ENCODE peak calls at places on chromosomes 16 and 17, in eight cellular contexts. Z, N, S, K, W, H, Q and G are unnamed samples.

GRCh38 chr16:24844101-24845030 is 1.4 kb upstream of the SLC5A11 start:
- DNase-seq in K (no peak), H (peak), W (peak), N (no peak), Z (no peak), Q (no peak), S (no peak), G (no peak)

GRCh38 chr16:13811834-13812233 is 108.1 kb upstream of the ERCC4 start:
- DNase-seq in N (no peak), W (no peak), H (no peak), Q (no peak), S (no peak), K (no peak), Z (no peak), G (no peak)

GRCh38 chr17:34382586-34383224 is 19.7 kb upstream of the CCL1 start:
- DNase-seq in S (no peak), N (no peak), H (no peak), Q (no peak), W (no peak), Z (no peak), K (no peak), G (no peak)

GRCh38 chr16:66275795-66276428 is 90.6 kb upstream of the CDH5 start:
- DNase-seq in H (peak), K (peak), S (no peak), W (peak), Q (peak), Z (peak), N (peak), G (peak)

GRCh38 chr17:38598536-38598935 is 7.2 kb downstream of the SRCIN1 start:
- DNase-seq in H (peak), N (peak), Q (peak), K (peak), Z (no peak), W (no peak), S (peak), G (peak)

GRCh38 chr16:48462146-48462740 is 77.0 kb upstream of the SIAH1 start:
- DNase-seq in K (no peak), W (no peak), N (peak), S (no peak), Z (no peak), Q (no peak), H (peak), G (no peak)

GRCh38 chr17:27463235-27463677 is 7.0 kb downstream of the KSR1 start:
- DNase-seq in H (no peak), Z (no peak), S (no peak), N (no peak), K (no peak), Q (peak), W (no peak), G (no peak)

GRCh38 chr16:89064606-89065444 is 28.8 kb upstream of the ACSF3 start:
- DNase-seq in N (no peak), K (no peak), S (no peak), H (no peak), Q (no peak), W (no peak), Z (no peak), G (no peak)

GRCh38 chr16:11361751-11362742 is 16.8 kb downstream of the RMI2 start:
- DNase-seq in N (no peak), K (no peak), W (no peak), S (no peak), Q (no peak), H (no peak), Z (no peak), G (no peak)

GRCh38 chr17:4852504-4853075 is 19.4 kb downstream of the MINK1 start:
- DNase-seq in Z (no peak), W (no peak), N (peak), H (peak), Q (peak), S (no peak), K (peak), G (no peak)

GRCh38 chr17:49694847-49695697 is 12.7 kb downstream of the SLC35B1 start:
- DNase-seq in S (peak), K (peak), H (peak), Z (peak), N (peak), W (peak), Q (no peak), G (peak)

GRCh38 chr17:68317458-68317857 is 26.2 kb downstream of the ARSG start:
- DNase-seq in H (no peak), K (peak), N (no peak), W (no peak), S (no peak), Z (no peak), Q (no peak), G (no peak)

GRCh38 chr16:71479420-71479819 is 9.7 kb downstream of the ZNF19 start:
- DNase-seq in W (no peak), K (peak), Z (no peak), Q (no peak), S (no peak), H (peak), N (peak), G (no peak)

GRCh38 chr16:1565083-1565805 is 31.8 kb downstream of the TMEM204 start:
- DNase-seq in N (no peak), Q (no peak), Z (no peak), K (no peak), W (no peak), H (no peak), S (no peak), G (no peak)

GRCh38 chr17:71899317-71899716 is 221.5 kb upstream of the SOX9 start:
- DNase-seq in H (peak), W (no peak), N (peak), Q (no peak), S (no peak), Z (no peak), K (no peak), G (no peak)

GRCh38 chr16:49755291-49755611 is 100.7 kb downstream of the ZNF423 start:
- DNase-seq in S (peak), H (no peak), K (peak), N (peak), Q (peak), W (no peak), Z (no peak), G (no peak)

GRCh38 chr17:82980632-82981031 is 98.8 kb upstream of the METRNL start:
- DNase-seq in W (no peak), Z (no peak), Q (no peak), N (no peak), S (no peak), K (no peak), H (no peak), G (no peak)

GRCh38 chr16:75152635-75153034 is 4.3 kb downstream of the ZFP1 start:
- DNase-seq in S (no peak), K (no peak), Z (no peak), W (no peak), N (no peak), H (no peak), Q (no peak), G (no peak)

GRCh38 chr16:30659507-30660423 is 1.5 kb downstream of the FBRS start:
- DNase-seq in S (peak), Q (no peak), Z (no peak), W (no peak), H (peak), K (peak), N (no peak), G (peak)

GRCh38 chr17:30831663-30832437 is at the start of gene ATAD5:
- DNase-seq in K (peak), W (peak), Z (peak), H (peak), S (peak), Q (peak), N (peak), G (peak)

GRCh38 chr17:7839890-7840260 is 5.9 kb downstream of the KDM6B start:
- DNase-seq in W (no peak), N (peak), S (no peak), K (no peak), H (peak), Q (no peak), Z (no peak), G (no peak)

GRCh38 chr17:7313890-7314718 is 1.1 kb downstream of the GPS2 start:
- DNase-seq in N (no peak), Z (no peak), K (no peak), W (no peak), S (no peak), Q (no peak), H (no peak), G (peak)

GRCh38 chr17:47161988-47162622 is 27.0 kb downstream of the CDC27 start:
- DNase-seq in K (no peak), W (no peak), N (no peak), Q (no peak), S (no peak), H (no peak), Z (no peak), G (no peak)

GRCh38 chr16:10333321-10334032 is 52.4 kb upstream of the ATF7IP2 start:
- DNase-seq in N (no peak), Z (no peak), H (no peak), Q (no peak), W (no peak), S (no peak), K (no peak), G (no peak)

GRCh38 chr16:88686062-88686438 is 257 bp downstream of the SNAI3 start:
- DNase-seq in Z (no peak), N (no peak), K (no peak), S (no peak), Q (no peak), W (no peak), H (peak), G (peak)

GRCh38 chr17:35918665-35919064 is 11.9 kb downstream of the RDM1 start:
- DNase-seq in Q (no peak), H (peak), W (no peak), Z (no peak), K (no peak), S (no peak), N (no peak), G (no peak)

GRCh38 chr17:2990396-2990795 is 73.0 kb downstream of the OR1D5 start:
- DNase-seq in K (peak), Q (no peak), Z (no peak), W (no peak), H (no peak), N (no peak), S (no peak), G (no peak)

GRCh38 chr16:53249331-53249730 is 184.9 kb upstream of the RBL2 start:
- DNase-seq in K (no peak), Q (no peak), Z (no peak), W (no peak), H (no peak), N (no peak), S (no peak), G (no peak)

GRCh38 chr17:27756467-27757371 is 43.6 kb downstream of the NOS2 start:
- DNase-seq in K (peak), W (peak), S (peak), H (peak), Q (peak), Z (peak), N (peak), G (peak)

GRCh38 chr16:51508813-51509212 is 357.7 kb upstream of the SALL1 start:
- DNase-seq in Q (no peak), H (no peak), K (no peak), S (no peak), Z (no peak), W (no peak), N (peak), G (no peak)

GRCh38 chr16:10611825-10612342 is 31.5 kb upstream of the EMP2 start:
- DNase-seq in Q (no peak), W (no peak), Z (no peak), K (no peak), H (no peak), N (no peak), S (no peak), G (no peak)

GRCh38 chr16:57615813-57616212 is 12.6 kb upstream of the ADGRG1 start:
- DNase-seq in Q (no peak), N (no peak), W (peak), S (no peak), Z (no peak), K (peak), H (no peak), G (peak)

GRCh38 chr17:36935681-36936454 is 1.4 kb upstream of the LHX1 start:
- DNase-seq in N (no peak), H (no peak), K (no peak), W (peak), S (no peak), Z (no peak), Q (no peak), G (no peak)

GRCh38 chr16:4700997-4701743 is 7.8 kb downstream of the NUDT16L1 start:
- DNase-seq in W (no peak), Z (no peak), Q (no peak), H (no peak), S (peak), K (no peak), N (no peak), G (no peak)

GRCh38 chr16:89613101-89613953 is at the start of gene DPEP1:
- DNase-seq in W (peak), N (no peak), Z (no peak), S (no peak), H (no peak), K (no peak), Q (no peak), G (peak)

GRCh38 chr17:32445976-32446375 is 1.7 kb downstream of the PSMD11 start:
- DNase-seq in N (peak), Z (no peak), S (no peak), H (peak), W (no peak), Q (no peak), K (no peak), G (no peak)

GRCh38 chr16:88650749-88651275 is at the start of gene CYBA:
- DNase-seq in Z (peak), S (peak), Q (no peak), K (peak), H (peak), N (peak), W (peak), G (peak)

DNA sequence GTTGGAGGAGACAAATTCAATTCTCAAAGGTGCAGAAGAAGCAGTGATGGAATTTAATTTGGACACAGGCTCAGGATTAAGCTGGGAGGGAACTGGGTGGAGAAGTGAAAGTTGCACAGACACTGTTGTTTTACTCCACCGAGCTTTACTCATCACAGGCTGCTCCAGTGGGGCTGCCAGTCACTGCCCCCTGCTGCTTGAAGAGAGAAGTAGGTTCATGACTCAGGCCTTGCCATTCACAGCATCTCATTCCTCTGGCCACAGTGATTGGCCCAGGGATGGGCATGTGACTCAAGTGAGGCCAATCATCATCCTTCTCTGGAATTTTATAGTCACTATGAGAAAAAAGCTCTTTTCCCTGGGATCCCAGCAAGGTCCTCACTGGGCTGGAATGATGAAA is 11.8 kb downstream of the GNAO1 start:
- DNase-seq in Z (no peak), W (no peak), S (no peak), Q (no peak), H (peak), N (peak), K (peak), G (no peak)
- TF ChIP-seq CTCF in Z (peak), W (peak), S (no peak), Q (no peak), H (peak), N (peak), K (no peak), G (no peak)

DNA sequence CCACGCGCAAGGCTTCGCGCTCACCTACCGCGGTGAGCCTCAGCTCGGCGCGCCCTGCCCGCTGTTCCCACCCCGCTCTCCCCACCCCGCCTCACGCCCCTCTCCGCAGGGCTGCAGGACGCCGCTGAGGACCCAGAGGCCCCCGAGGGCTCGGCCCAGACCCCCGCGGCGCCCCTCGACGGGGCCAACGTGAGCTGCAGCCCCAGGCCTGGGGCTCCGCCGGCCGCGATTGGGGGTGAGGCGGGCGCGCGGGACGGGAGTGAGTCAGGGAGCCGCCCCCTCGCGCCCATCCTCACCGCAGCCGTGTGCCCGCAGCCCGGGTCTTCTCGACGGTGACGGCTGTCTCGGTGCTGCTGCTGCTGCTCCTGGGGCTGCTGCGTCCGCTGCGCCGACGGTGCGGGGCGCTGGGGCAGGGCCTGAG is 1.9 kb upstream of the PAQR4 start:
- DNase-seq in Z (no peak), H (no peak), Q (no peak), W (no peak), N (no peak), S (no peak), K (no peak), G (peak)
- H3K4me3 ChIP-seq in Z (no peak), H (no peak), Q (no peak), W (peak), N (no peak), S (no peak), K (no peak), G (peak)

DNA sequence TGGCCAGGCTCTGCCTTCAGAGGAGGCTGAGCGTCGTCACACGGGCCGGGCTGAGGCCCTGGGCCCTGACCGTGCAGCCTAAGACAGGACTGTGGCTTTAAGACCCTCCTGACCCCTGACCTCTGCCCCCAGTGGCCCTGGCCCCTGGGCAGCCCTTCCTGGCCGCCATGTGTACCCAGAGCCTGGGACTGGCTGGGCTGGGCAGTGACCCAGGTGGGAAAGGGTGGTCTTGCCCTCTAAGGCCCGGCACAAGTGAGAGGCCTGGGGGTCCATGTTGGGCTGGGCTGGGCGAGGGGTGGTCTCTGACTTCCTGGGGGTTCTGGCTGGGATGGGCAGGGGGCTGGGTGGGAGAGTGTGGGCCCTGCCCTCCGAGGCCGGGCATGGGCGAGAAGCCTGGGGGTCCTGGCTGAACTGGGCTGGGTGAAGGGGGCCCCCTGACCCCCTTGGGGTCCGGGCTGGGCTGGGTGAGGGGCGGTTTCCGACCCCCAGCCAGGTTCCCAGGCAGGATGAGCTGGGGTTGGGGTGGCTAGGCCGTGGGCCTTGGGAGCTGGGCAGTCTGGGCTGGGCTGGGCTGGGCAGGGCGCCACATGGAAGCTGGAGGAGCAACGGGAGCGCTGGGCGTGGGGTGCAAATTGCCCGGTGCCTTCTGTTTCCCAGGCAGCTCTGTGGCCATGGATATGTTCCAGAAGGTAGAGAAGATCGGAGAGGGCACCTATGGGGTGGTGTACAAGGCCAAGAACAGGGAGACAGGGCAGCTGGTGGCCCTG is at the start of gene CDK3:
- DNase-seq in Q (no peak), H (no peak), S (no peak), Z (no peak), N (no peak), W (no peak), K (no peak), G (no peak)
- TF ChIP-seq CTCF in Q (no peak), H (no peak), S (no peak), Z (no peak), N (no peak), W (no peak), K (no peak), G (no peak)

DNA sequence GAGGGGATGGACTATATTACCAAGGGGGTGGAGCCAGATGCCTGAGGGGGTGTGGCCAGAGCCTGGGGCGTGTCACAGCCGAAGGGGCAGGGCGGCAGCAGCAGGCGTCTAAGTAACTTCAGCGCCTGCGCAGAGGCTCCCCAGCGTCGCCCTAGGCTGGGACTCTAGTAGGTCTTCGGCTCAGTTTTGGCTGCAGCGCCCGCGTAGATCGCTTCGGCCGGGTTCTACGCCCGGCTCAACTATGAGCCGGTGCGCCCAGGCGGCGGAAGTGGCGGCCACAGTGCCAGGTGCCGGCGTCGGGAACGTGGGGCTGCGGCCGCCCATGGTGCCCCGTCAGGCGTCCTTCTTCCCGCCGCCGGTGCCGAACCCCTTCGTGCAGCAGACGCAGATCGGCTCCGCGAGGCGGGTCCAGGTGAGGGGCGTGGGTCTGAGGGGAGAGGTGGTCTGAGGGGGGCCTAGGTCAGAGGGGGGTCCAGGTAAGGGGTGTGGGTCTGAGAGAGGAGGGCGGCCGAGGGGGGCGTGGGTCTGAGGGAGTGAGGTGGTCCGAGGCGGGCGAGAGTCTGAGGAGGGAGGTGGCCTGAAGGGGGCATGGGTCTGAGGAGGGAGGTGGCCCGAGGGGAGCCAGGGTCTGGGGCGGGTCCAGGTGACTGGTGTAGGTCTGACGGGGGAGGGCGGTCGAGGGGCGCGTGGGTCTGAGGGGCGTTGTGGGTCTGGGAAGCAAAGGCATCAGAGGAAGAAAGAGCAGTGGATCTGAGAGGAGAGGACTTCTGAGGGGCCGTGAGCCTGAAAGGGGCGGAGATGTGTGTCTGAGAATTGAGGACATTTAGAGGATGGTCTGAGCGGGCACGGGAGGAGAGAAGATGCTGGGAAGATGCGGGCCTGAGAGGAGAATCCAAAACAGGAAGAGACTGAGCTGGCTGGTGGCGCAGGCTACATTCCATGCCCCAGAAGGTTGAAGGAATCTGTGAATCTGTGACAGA is at the start of gene LPCAT2:
- DNase-seq in N (peak), Q (peak), W (peak), Z (peak), H (peak), S (peak), K (peak), G (peak)
- H3K4me3 ChIP-seq in N (peak), Q (peak), W (peak), Z (peak), H (peak), S (peak), K (peak), G (peak)

GRCh38 chr17:63772801-63773271 is 561 bp downstream of the CCDC47 start:
- DNase-seq in H (peak), Z (no peak), Q (peak), K (peak), W (no peak), N (peak), S (peak), G (no peak)

GRCh38 chr17:63774982-63775290 is 966 bp downstream of the DDX42 start:
- DNase-seq in K (peak), N (no peak), H (peak), S (no peak), W (no peak), Z (no peak), Q (no peak), G (no peak)

GRCh38 chr17:63775420-63775819 is 1.4 kb downstream of the DDX42 start:
- DNase-seq in S (no peak), K (no peak), H (peak), Z (no peak), N (no peak), W (no peak), Q (no peak), G (no peak)

GRCh38 chr17:63773272-63774140 is at the start of gene CCDC47:
- DNase-seq in S (peak), H (peak), W (peak), K (peak), Z (peak), N (peak), Q (peak), G (peak)

GRCh38 chr17:63774141-63774981 is at the start of gene DDX42:
- DNase-seq in K (peak), W (peak), Q (peak), Z (peak), H (peak), N (peak), S (peak), G (peak)
- TF ChIP-seq CTCF in K (peak), W (no peak), Q (no peak), Z (no peak), H (peak), N (peak), S (no peak), G (no peak)